ENCODE peak calls at places on chromosomes 3 and 15, in ten cellular contexts. K is PC-9, I is lower lobe of right lung, Y is dorsolateral prefrontal cortex, R is ovary, N is left ventricle myocardium inferior, X is RWPE2, A is thoracic aorta, C is fibroblast of lung, Q is neural progenitor cell. G is an unnamed sample.

GRCh38 chr3:35954365-35954764 is 315.0 kb downstream of the ARPP21 start:
- DNase-seq in K (no peak), I (no peak), Y (no peak), R (no peak), N (no peak), X (no peak), A (no peak), C (no peak), Q (no peak), G (no peak)

GRCh38 chr3:105801397-105801796 is 67.4 kb downstream of the CBLB start:
- DNase-seq in K (no peak), I (no peak), Y (no peak), R (no peak), N (no peak), X (no peak), A (no peak), C (no peak), Q (no peak), G (no peak)

GRCh38 chr3:161057518-161057917 is 47.6 kb downstream of the B3GALNT1 start:
- DNase-seq in K (no peak), I (no peak), Y (no peak), R (no peak), N (no peak), X (no peak), A (no peak), C (no peak), Q (no peak), G (no peak)

GRCh38 chr3:186107148-186108105 is 1.5 kb downstream of the ETV5 start:
- DNase-seq in K (peak), I (peak), Y (peak), R (peak), N (peak), X (peak), A (peak), C (peak), Q (peak), G (peak)

GRCh38 chr3:65605876-65606432 is 432.8 kb downstream of the MAGI1 start:
- DNase-seq in K (no peak), I (no peak), Y (no peak), R (no peak), N (no peak), X (no peak), A (no peak), C (peak), Q (no peak), G (no peak)

GRCh38 chr3:99638244-99638948 is at the start of gene COL8A1:
- DNase-seq in K (peak), I (peak), Y (no peak), R (peak), N (peak), X (peak), A (peak), C (peak), Q (peak), G (peak)

GRCh38 chr3:55500555-55501340 is 13.6 kb upstream of the WNT5A start:
- DNase-seq in K (no peak), I (no peak), Y (no peak), R (no peak), N (no peak), X (no peak), A (no peak), C (no peak), Q (no peak), G (no peak)

GRCh38 chr15:63752075-63752684 is 81.6 kb downstream of the HERC1 start:
- DNase-seq in K (peak), I (no peak), Y (no peak), R (no peak), N (no peak), X (no peak), A (peak), C (peak), Q (peak), G (peak)

GRCh38 chr3:69791919-69792399 is 52.7 kb downstream of the MITF start:
- DNase-seq in K (no peak), I (no peak), Y (no peak), R (no peak), N (no peak), X (no peak), A (no peak), C (peak), Q (no peak), G (no peak)

GRCh38 chr3:38493019-38493418 is 3.1 kb upstream of the EXOG start:
- DNase-seq in K (no peak), I (no peak), Y (no peak), R (no peak), N (no peak), X (no peak), A (no peak), C (peak), Q (no peak), G (no peak)

GRCh38 chr3:13433931-13434330 is 13.8 kb upstream of the NUP210 start:
- DNase-seq in K (no peak), I (no peak), Y (no peak), R (no peak), N (no peak), X (no peak), A (no peak), C (no peak), Q (no peak), G (no peak)

GRCh38 chr3:138188013-138188352 is 882 bp downstream of the ARMC8 start:
- DNase-seq in K (no peak), I (no peak), Y (no peak), R (no peak), N (no peak), X (no peak), A (peak), C (peak), Q (no peak), G (no peak)

GRCh38 chr15:75031773-75032302 is 8.4 kb downstream of the PPCDC start:
- DNase-seq in K (no peak), I (no peak), Y (no peak), R (no peak), N (no peak), X (no peak), A (no peak), C (no peak), Q (no peak), G (no peak)

GRCh38 chr3:111534701-111535100 is 7.3 kb upstream of the CD96 start:
- DNase-seq in K (no peak), I (no peak), Y (no peak), R (no peak), N (no peak), X (no peak), A (no peak), C (peak), Q (no peak), G (no peak)

GRCh38 chr3:71111784-71112440 is 471.6 kb downstream of the FOXP1 start:
- DNase-seq in K (no peak), I (no peak), Y (no peak), R (no peak), N (no peak), X (peak), A (no peak), C (peak), Q (no peak), G (no peak)

GRCh38 chr3:111874177-111874820 is 15.2 kb downstream of the PHLDB2 start:
- DNase-seq in K (peak), I (no peak), Y (no peak), R (no peak), N (no peak), X (no peak), A (no peak), C (peak), Q (peak), G (no peak)

GRCh38 chr15:73712107-73712506 is 27.9 kb downstream of the CD276 start:
- DNase-seq in K (no peak), I (no peak), Y (no peak), R (no peak), N (no peak), X (no peak), A (no peak), C (no peak), Q (peak), G (peak)

GRCh38 chr15:69375151-69375790 is 38.9 kb upstream of the KIF23 start:
- DNase-seq in K (no peak), I (no peak), Y (no peak), R (no peak), N (no peak), X (peak), A (no peak), C (no peak), Q (no peak), G (no peak)

GRCh38 chr15:101250931-101251829 is 668 bp downstream of the CHSY1 start:
- DNase-seq in K (peak), I (peak), Y (peak), R (peak), N (no peak), X (no peak), A (no peak), C (no peak), Q (peak), G (peak)

GRCh38 chr3:72554689-72555088 is 293.6 kb downstream of the SHQ1 start:
- DNase-seq in K (no peak), I (no peak), Y (no peak), R (no peak), N (no peak), X (no peak), A (no peak), C (no peak), Q (no peak), G (no peak)

GRCh38 chr15:42016971-42017370 is 3.9 kb downstream of the PLA2G4E start:
- DNase-seq in K (no peak), I (no peak), Y (no peak), R (no peak), N (no peak), X (peak), A (no peak), C (no peak), Q (no peak), G (no peak)

GRCh38 chr3:59121346-59122144 is 71.7 kb upstream of the CFAP20DC start:
- DNase-seq in K (no peak), I (no peak), Y (no peak), R (no peak), N (no peak), X (no peak), A (no peak), C (no peak), Q (no peak), G (no peak)

GRCh38 chr3:15440891-15441290 is 13.5 kb downstream of the EAF1 start:
- DNase-seq in K (no peak), I (no peak), Y (no peak), R (no peak), N (no peak), X (no peak), A (no peak), C (no peak), Q (no peak), G (no peak)

GRCh38 chr15:28935316-28935715 is 49.5 kb downstream of the APBA2 start:
- DNase-seq in K (no peak), I (no peak), Y (no peak), R (no peak), N (no peak), X (peak), A (no peak), C (no peak), Q (no peak), G (no peak)

GRCh38 chr3:169596126-169596525 is 67.4 kb downstream of the MECOM start:
- DNase-seq in K (no peak), I (no peak), Y (no peak), R (no peak), N (no peak), X (no peak), A (no peak), C (no peak), Q (no peak), G (no peak)

GRCh38 chr15:47870300-47870955 is 153.1 kb downstream of the SEMA6D start:
- DNase-seq in K (no peak), I (no peak), Y (peak), R (no peak), N (no peak), X (no peak), A (no peak), C (no peak), Q (no peak), G (no peak)

GRCh38 chr15:25905140-25905539 is 42.0 kb upstream of the ATP10A start:
- DNase-seq in K (no peak), I (no peak), Y (no peak), R (no peak), N (no peak), X (peak), A (no peak), C (peak), Q (no peak), G (no peak)

GRCh38 chr3:23829242-23829934 is 23.6 kb downstream of the UBE2E1 start:
- DNase-seq in K (no peak), I (no peak), Y (no peak), R (no peak), N (no peak), X (no peak), A (no peak), C (no peak), Q (no peak), G (no peak)
- H3K4me3 ChIP-seq in K (no peak), I (no peak), Y (no peak), R (no peak), N (no peak), X (no peak), A (no peak), C (no peak), Q (no peak), G (no peak)

GRCh38 chr3:11096266-11097135 is 57.8 kb upstream of the HRH1 start:
- DNase-seq in K (peak), I (peak), Y (peak), R (peak), N (peak), X (peak), A (peak), C (peak), Q (peak), G (peak)
- TF ChIP-seq CTCF in K (no peak), I (no peak), Y (no peak), R (no peak), N (no peak), X (no peak), A (no peak), C (no peak), Q (no peak), G (no peak)

DNA sequence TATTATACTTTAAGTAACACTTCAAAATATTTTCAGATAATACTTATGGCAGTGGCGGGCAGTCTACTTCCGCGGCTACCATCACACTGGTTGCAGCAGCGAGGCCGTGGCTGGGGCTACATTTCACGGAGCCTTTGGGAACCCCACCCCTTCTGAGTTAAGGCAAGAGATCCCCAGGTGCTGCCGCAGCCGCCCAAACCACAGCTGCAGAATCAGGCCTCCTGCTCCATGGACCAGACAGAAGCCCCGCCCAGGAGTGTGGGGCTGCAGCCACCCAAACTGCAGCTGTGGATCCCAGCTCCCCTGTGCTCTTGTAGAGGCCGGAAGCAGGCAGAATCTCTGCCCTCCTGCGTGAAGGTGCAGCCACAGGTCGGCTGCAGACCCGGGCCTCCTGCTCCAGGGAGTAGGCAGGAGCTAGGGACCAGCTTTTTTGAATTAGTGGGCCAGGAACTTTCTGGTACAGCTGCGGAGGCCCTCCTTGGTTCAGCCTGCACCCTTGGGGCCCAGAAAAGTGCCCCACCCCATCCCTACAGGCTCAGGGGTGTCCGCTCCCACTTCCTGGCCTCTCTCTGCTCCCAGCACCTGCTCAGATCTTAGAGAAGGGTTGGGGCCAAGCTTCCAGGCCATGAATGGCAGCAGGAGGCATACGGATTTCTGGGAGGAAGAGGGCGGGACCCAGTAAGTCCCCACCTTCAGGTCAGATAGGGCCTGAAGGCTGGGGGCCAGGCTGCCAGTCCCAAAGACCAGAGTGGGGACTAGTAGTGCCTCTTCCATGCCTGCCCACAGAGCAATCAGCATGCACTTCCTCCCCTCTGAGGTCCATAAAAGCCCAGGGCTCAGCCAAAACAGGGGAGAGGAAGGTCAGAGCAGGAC is 1188.8 kb upstream of the CADM2 start:
- DNase-seq in K (no peak), I (no peak), Y (no peak), R (no peak), N (no peak), X (no peak), A (no peak), C (no peak), Q (no peak), G (no peak)
- H3K27ac ChIP-seq in K (no peak), I (no peak), Y (no peak), R (no peak), N (no peak), X (no peak), A (no peak), C (no peak), Q (no peak), G (no peak)

DNA sequence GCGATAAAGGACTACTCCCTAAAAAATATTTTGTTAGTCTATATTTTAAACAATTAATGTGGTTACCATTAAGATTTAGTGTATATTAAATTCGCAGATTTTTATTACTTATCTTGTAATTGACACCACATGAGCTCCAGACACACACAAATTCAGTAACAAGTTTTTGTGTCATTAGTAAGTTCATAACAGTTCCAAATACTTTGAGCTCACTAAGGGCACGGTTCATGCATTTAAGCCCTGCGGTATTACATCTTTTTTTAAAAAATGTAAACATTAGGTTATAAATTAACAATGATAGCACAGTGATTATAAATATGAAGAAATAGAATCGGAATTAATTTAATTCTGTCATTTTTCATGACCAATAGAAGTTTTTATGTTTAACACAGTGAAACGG is 317.3 kb downstream of the ZNF385D start:
- DNase-seq in K (no peak), I (no peak), Y (no peak), R (no peak), N (no peak), X (no peak), A (no peak), C (no peak), Q (no peak), G (no peak)
- H3K4me3 ChIP-seq in K (no peak), I (no peak), Y (no peak), R (no peak), N (no peak), X (no peak), A (no peak), C (no peak), Q (no peak), G (no peak)

GRCh38 chr3:51141573-51141972 is 243.5 kb upstream of the MANF start:
- DNase-seq in K (no peak), I (no peak), Y (no peak), R (no peak), N (no peak), X (no peak), A (no peak), C (no peak), Q (no peak), G (no peak)
- TF ChIP-seq CTCF in K (no peak), I (no peak), Y (no peak), R (no peak), N (no peak), X (no peak), A (no peak), C (no peak), Q (peak), G (no peak)

GRCh38 chr3:16675805-16676204 is 70.6 kb upstream of the DAZL start:
- DNase-seq in K (no peak), I (no peak), Y (no peak), R (no peak), N (no peak), X (no peak), A (no peak), C (no peak), Q (no peak), G (no peak)
- H3K27ac ChIP-seq in K (no peak), I (no peak), Y (no peak), R (no peak), N (no peak), X (no peak), A (no peak), C (no peak), Q (no peak), G (no peak)

GRCh38 chr3:30286811-30287210 is 319.6 kb upstream of the TGFBR2 start:
- DNase-seq in K (no peak), I (no peak), Y (no peak), R (no peak), N (no peak), X (no peak), A (no peak), C (peak), Q (no peak), G (no peak)
- H3K4me3 ChIP-seq in K (no peak), I (no peak), Y (no peak), R (no peak), N (no peak), X (no peak), A (no peak), C (no peak), Q (no peak), G (no peak)

DNA sequence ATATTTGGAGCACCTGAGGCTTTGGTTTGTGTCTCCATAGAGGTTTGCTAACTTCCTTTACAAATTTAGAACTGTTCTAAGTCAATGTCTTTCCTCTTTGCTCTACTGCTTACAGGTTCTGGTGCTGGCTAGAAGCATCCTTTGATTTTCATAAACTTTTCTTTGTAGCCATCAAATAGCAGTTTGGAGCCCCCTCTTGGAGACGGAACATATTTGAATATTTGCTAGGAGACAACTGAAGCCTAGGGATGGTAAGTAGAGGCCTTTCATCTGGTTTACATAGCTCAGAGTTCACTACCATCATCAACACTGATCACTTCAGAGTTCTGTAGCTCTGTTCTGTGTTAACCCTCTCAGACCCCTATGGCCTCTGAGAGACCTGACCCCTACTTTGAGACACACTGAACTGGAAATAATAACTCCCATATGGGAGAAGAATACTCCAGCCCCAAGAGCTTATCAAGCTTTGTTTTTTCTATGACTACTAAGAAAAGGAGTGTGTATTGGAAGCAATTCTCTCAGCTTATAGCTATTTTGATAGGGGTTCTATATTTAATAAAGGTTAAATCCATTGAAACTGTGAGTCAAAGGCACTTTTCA is 420.4 kb downstream of the EPHA3 start:
- DNase-seq in K (no peak), I (no peak), Y (no peak), R (no peak), N (no peak), X (no peak), A (no peak), C (no peak), Q (peak), G (no peak)
- TF ChIP-seq CTCF in K (no peak), I (no peak), Y (no peak), R (no peak), N (no peak), X (no peak), A (no peak), C (no peak), Q (peak), G (no peak)

G was measured in WERI-Rb-1.